ENCODE peak calls at places on chromosome 10, in eight cellular contexts. One of them, this sample, is unnamed.

GRCh38 chr10:104835422-104835821 is 194.3 kb downstream of the SORCS3 start:
- DNase-seq in transverse colon: no peak
- DNase-seq in uterus: no peak
- DNase-seq in ovary: no peak
- DNase-seq in body of pancreas: no peak
- DNase-seq in A549: no peak
- DNase-seq in endothelial cell of umbilical vein: no peak
- DNase-seq in IMR-90: no peak
- DNase-seq in this sample: no peak

GRCh38 chr10:60573342-60573741 is 183.7 kb upstream of the ANK3 start:
- DNase-seq in body of pancreas: no peak
- DNase-seq in uterus: no peak
- DNase-seq in transverse colon: no peak
- DNase-seq in endothelial cell of umbilical vein: no peak
- DNase-seq in IMR-90: no peak
- DNase-seq in A549: no peak
- DNase-seq in ovary: no peak
- DNase-seq in this sample: peak

GRCh38 chr10:34154371-34154770 is 660.7 kb downstream of the PARD3 start:
- DNase-seq in IMR-90: no peak
- DNase-seq in transverse colon: no peak
- DNase-seq in endothelial cell of umbilical vein: no peak
- DNase-seq in uterus: no peak
- DNase-seq in ovary: no peak
- DNase-seq in body of pancreas: no peak
- DNase-seq in A549: no peak
- DNase-seq in this sample: no peak

GRCh38 chr10:44781131-44781530 is 130.0 kb upstream of the TMEM72 start:
- DNase-seq in IMR-90: no peak
- DNase-seq in transverse colon: no peak
- DNase-seq in uterus: no peak
- DNase-seq in A549: no peak
- DNase-seq in endothelial cell of umbilical vein: no peak
- DNase-seq in body of pancreas: no peak
- DNase-seq in ovary: no peak
- DNase-seq in this sample: no peak

GRCh38 chr10:119755446-119755845 is 29.6 kb downstream of the INPP5F start:
- DNase-seq in body of pancreas: no peak
- DNase-seq in uterus: no peak
- DNase-seq in IMR-90: peak
- DNase-seq in transverse colon: no peak
- DNase-seq in ovary: no peak
- DNase-seq in endothelial cell of umbilical vein: no peak
- DNase-seq in A549: no peak
- DNase-seq in this sample: no peak

GRCh38 chr10:30436200-30436599 is 2.2 kb downstream of the MAP3K8 start:
- DNase-seq in uterus: peak
- DNase-seq in transverse colon: peak
- DNase-seq in ovary: no peak
- DNase-seq in A549: no peak
- DNase-seq in endothelial cell of umbilical vein: peak
- DNase-seq in IMR-90: peak
- DNase-seq in body of pancreas: peak
- DNase-seq in this sample: no peak

GRCh38 chr10:109504401-109504800 is 418.9 kb downstream of the XPNPEP1 start:
- DNase-seq in endothelial cell of umbilical vein: no peak
- DNase-seq in transverse colon: no peak
- DNase-seq in body of pancreas: no peak
- DNase-seq in uterus: no peak
- DNase-seq in A549: no peak
- DNase-seq in IMR-90: no peak
- DNase-seq in ovary: no peak
- DNase-seq in this sample: no peak

GRCh38 chr10:86693721-86694369 is 25.5 kb downstream of the LDB3 start:
- DNase-seq in uterus: peak
- DNase-seq in body of pancreas: peak
- DNase-seq in ovary: peak
- DNase-seq in IMR-90: peak
- DNase-seq in transverse colon: peak
- DNase-seq in endothelial cell of umbilical vein: peak
- DNase-seq in A549: peak
- DNase-seq in this sample: no peak

GRCh38 chr10:49230004-49230403 is 41.8 kb upstream of the TMEM273 start:
- DNase-seq in endothelial cell of umbilical vein: no peak
- DNase-seq in A549: no peak
- DNase-seq in IMR-90: no peak
- DNase-seq in uterus: no peak
- DNase-seq in ovary: no peak
- DNase-seq in body of pancreas: no peak
- DNase-seq in transverse colon: no peak
- DNase-seq in this sample: no peak

GRCh38 chr10:123325663-123326175 is 171.5 kb downstream of the BUB3 start:
- DNase-seq in endothelial cell of umbilical vein: no peak
- DNase-seq in A549: no peak
- DNase-seq in ovary: no peak
- DNase-seq in transverse colon: no peak
- DNase-seq in body of pancreas: no peak
- DNase-seq in uterus: no peak
- DNase-seq in IMR-90: no peak
- DNase-seq in this sample: no peak

GRCh38 chr10:111077715-111078504 is 1.1 kb downstream of the ADRA2A start:
- DNase-seq in body of pancreas: peak
- DNase-seq in ovary: peak
- DNase-seq in endothelial cell of umbilical vein: peak
- DNase-seq in uterus: no peak
- DNase-seq in A549: no peak
- DNase-seq in IMR-90: no peak
- DNase-seq in transverse colon: peak
- DNase-seq in this sample: no peak

GRCh38 chr10:111076191-111076681 is 593 bp upstream of the ADRA2A start:
- DNase-seq in uterus: peak
- DNase-seq in body of pancreas: peak
- DNase-seq in IMR-90: peak
- DNase-seq in ovary: peak
- DNase-seq in A549: peak
- DNase-seq in endothelial cell of umbilical vein: peak
- DNase-seq in transverse colon: peak
- DNase-seq in this sample: no peak

GRCh38 chr10:111078505-111079185 is 1.8 kb downstream of the ADRA2A start:
- DNase-seq in uterus: no peak
- DNase-seq in body of pancreas: no peak
- DNase-seq in transverse colon: no peak
- DNase-seq in A549: no peak
- DNase-seq in ovary: no peak
- DNase-seq in IMR-90: no peak
- DNase-seq in endothelial cell of umbilical vein: no peak
- DNase-seq in this sample: no peak

GRCh38 chr10:111075577-111076185 is 1.1 kb upstream of the ADRA2A start:
- DNase-seq in uterus: no peak
- DNase-seq in transverse colon: no peak
- DNase-seq in body of pancreas: no peak
- DNase-seq in A549: no peak
- DNase-seq in IMR-90: no peak
- DNase-seq in ovary: no peak
- DNase-seq in endothelial cell of umbilical vein: no peak
- DNase-seq in this sample: no peak

GRCh38 chr10:111076682-111077661 is at the start of gene ADRA2A:
- DNase-seq in transverse colon: peak
- DNase-seq in IMR-90: peak
- DNase-seq in uterus: peak
- DNase-seq in body of pancreas: peak
- DNase-seq in ovary: peak
- DNase-seq in endothelial cell of umbilical vein: peak
- DNase-seq in A549: peak
- DNase-seq in this sample: no peak
- TF ChIP-seq POLR2A in transverse colon: peak
- TF ChIP-seq POLR2A in IMR-90: no peak
- TF ChIP-seq POLR2A in uterus: no peak
- TF ChIP-seq POLR2A in body of pancreas: peak
- TF ChIP-seq POLR2A in ovary: peak
- TF ChIP-seq POLR2A in endothelial cell of umbilical vein: no peak
- TF ChIP-seq POLR2A in A549: no peak
- TF ChIP-seq POLR2A in this sample: no peak

DNA sequence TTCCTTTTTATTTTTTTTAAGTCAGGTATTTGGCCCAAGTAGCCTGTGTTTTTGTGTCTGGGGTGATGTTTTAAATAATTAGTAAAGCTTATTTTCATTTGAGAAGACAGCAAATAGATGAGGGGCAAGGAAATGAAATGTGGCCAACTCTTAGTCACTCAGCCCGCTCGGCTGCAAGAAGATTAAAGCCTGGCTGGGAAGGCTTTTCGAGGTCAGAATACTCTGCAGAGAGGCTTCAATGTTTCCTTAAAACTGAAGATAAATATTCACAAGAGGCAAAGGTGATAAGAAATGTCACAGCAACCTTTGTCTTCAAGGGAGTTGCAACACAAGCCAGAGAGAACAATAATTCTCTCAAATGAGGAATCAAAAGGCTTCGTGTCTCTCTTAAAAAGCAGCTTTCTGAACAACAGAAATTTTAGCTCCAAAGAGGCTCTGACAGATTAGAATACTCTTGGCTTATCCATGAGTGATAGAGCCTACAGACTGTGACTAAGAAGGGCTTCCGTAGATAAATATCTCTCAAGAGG is 92.6 kb downstream of the KLF6 start:
- DNase-seq in uterus: peak
- DNase-seq in transverse colon: no peak
- DNase-seq in IMR-90: no peak
- DNase-seq in endothelial cell of umbilical vein: no peak
- DNase-seq in body of pancreas: no peak
- DNase-seq in ovary: peak
- DNase-seq in A549: no peak
- DNase-seq in this sample: no peak
- TF ChIP-seq CTCF in uterus: no peak
- TF ChIP-seq CTCF in transverse colon: no peak
- TF ChIP-seq CTCF in IMR-90: no peak
- TF ChIP-seq CTCF in endothelial cell of umbilical vein: no peak
- TF ChIP-seq CTCF in body of pancreas: no peak
- TF ChIP-seq CTCF in ovary: no peak
- TF ChIP-seq CTCF in A549: no peak
- TF ChIP-seq CTCF in this sample: no peak

GRCh38 chr10:102743588-102744373 is at the start of gene WBP1L:
- DNase-seq in body of pancreas: peak
- DNase-seq in endothelial cell of umbilical vein: peak
- DNase-seq in A549: peak
- DNase-seq in ovary: peak
- DNase-seq in IMR-90: peak
- DNase-seq in uterus: peak
- DNase-seq in transverse colon: peak
- DNase-seq in this sample: peak

GRCh38 chr10:102743078-102743587 is 615 bp upstream of the WBP1L start:
- DNase-seq in body of pancreas: no peak
- DNase-seq in uterus: no peak
- DNase-seq in IMR-90: no peak
- DNase-seq in endothelial cell of umbilical vein: no peak
- DNase-seq in ovary: no peak
- DNase-seq in transverse colon: no peak
- DNase-seq in A549: no peak
- DNase-seq in this sample: no peak

GRCh38 chr10:102741848-102742247 is 1.9 kb upstream of the WBP1L start:
- DNase-seq in endothelial cell of umbilical vein: peak
- DNase-seq in IMR-90: no peak
- DNase-seq in transverse colon: no peak
- DNase-seq in ovary: no peak
- DNase-seq in A549: no peak
- DNase-seq in body of pancreas: no peak
- DNase-seq in uterus: no peak
- DNase-seq in this sample: no peak

GRCh38 chr10:102745157-102745556 is 1.4 kb downstream of the WBP1L start:
- DNase-seq in endothelial cell of umbilical vein: no peak
- DNase-seq in A549: no peak
- DNase-seq in transverse colon: no peak
- DNase-seq in uterus: no peak
- DNase-seq in body of pancreas: no peak
- DNase-seq in ovary: no peak
- DNase-seq in IMR-90: no peak
- DNase-seq in this sample: no peak

DNA sequence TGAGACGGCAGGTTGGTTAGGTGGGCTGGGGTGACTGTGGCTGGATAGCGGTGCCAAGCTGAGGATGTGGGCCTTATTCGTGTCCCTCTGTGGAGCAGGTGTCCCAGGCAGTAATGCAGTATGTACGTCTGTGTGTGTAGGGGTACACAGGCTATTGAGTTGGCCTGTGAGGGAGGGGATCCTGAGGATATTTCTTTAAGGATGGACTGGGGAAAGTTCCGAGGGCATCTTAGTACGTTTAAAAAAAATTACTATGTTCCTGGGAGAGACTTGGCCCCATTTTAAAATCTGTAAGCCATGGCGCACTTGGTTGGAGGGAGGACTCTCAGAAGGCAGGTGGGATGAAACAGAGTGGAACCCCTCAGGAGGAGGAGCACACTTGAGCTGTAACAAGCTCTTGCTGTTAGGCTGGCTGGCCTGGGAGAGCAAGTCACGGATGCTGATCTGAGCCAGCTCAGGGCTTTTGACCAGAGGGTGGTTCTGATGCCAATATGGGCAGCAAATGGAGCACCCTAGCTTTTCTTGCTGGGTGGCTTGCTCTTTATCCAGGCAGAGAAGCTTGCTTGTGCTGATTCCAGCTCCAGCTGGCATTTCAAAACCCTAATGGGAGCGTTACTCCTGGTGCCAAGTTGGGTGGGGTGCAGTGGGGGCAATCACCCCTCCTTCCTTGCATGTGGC is 765 bp downstream of the WBP1L start:
- DNase-seq in IMR-90: peak
- DNase-seq in transverse colon: no peak
- DNase-seq in uterus: no peak
- DNase-seq in ovary: peak
- DNase-seq in endothelial cell of umbilical vein: peak
- DNase-seq in A549: no peak
- DNase-seq in body of pancreas: peak
- DNase-seq in this sample: peak
- TF ChIP-seq POLR2A in IMR-90: no peak
- TF ChIP-seq POLR2A in transverse colon: no peak
- TF ChIP-seq POLR2A in uterus: no peak
- TF ChIP-seq POLR2A in ovary: no peak
- TF ChIP-seq POLR2A in endothelial cell of umbilical vein: peak
- TF ChIP-seq POLR2A in A549: no peak
- TF ChIP-seq POLR2A in body of pancreas: no peak
- TF ChIP-seq POLR2A in this sample: no peak

DNA sequence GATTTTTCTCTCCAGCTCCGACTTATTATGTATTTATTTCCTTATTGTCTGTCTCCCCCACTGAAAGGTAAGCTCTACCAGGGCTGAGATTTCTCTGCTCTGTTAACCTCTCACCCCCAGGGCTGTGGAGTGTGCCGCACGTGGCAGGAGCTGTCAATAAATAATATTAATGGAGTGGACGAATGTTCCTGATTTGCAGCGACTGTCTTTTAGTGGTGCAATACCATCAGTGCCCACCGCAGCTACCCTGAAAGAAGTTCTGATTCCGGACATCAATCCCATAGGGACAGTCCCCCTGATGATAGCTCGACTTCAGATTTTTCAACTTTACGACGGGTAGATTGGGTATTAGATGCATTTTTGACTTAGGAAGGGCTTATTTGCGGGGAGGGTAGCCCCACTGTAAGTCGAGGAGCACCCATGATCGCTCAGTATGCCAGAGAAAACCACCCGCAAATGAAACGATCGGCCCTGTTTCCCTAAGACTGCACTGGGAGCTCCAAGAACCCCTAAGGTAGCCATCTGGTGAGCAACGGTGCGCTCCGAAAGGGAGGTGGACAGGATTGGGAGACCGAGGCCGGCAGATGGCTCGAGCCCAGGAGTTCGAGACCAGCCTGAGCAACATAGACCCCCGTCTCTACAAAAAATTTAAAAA is 986 bp upstream of the PPP2R2D start:
- DNase-seq in body of pancreas: no peak
- DNase-seq in transverse colon: no peak
- DNase-seq in IMR-90: no peak
- DNase-seq in A549: peak
- DNase-seq in endothelial cell of umbilical vein: peak
- DNase-seq in uterus: no peak
- DNase-seq in ovary: no peak
- DNase-seq in this sample: no peak
- TF ChIP-seq CTCF in body of pancreas: no peak
- TF ChIP-seq CTCF in transverse colon: peak
- TF ChIP-seq CTCF in IMR-90: no peak
- TF ChIP-seq CTCF in A549: no peak
- TF ChIP-seq CTCF in endothelial cell of umbilical vein: no peak
- TF ChIP-seq CTCF in uterus: no peak
- TF ChIP-seq CTCF in ovary: no peak
- TF ChIP-seq CTCF in this sample: no peak

This sample was measured in gastrocnemius medialis.